ENCODE peak calls at places on chromosomes 5 and 9, in seven cellular contexts. S, P, L, W, Y, D and A are unnamed samples.

GRCh38 chr9:135524130-135524861 is 3.1 kb downstream of the LCN1 start:
- DNase-seq in S (peak), P (no peak), L (no peak), W (no peak), Y (no peak), D (no peak), A (no peak)

GRCh38 chr5:33195431-33196128 is 245.2 kb upstream of the TARS1 start:
- DNase-seq in S (no peak), P (no peak), L (no peak), W (peak), Y (no peak), D (no peak), A (no peak)

GRCh38 chr5:178388381-178389030 is 155.9 kb upstream of the PHYKPL start:
- DNase-seq in S (no peak), P (peak), L (no peak), W (peak), Y (peak), D (no peak), A (peak)

GRCh38 chr5:140791111-140791510 is 3.5 kb upstream of the PCDHA2 start:
- DNase-seq in S (no peak), P (no peak), L (no peak), W (no peak), Y (no peak), D (no peak), A (no peak)

GRCh38 chr5:37553720-37554402 is 174.7 kb downstream of the WDR70 start:
- DNase-seq in S (no peak), P (no peak), L (no peak), W (peak), Y (no peak), D (no peak), A (no peak)

GRCh38 chr9:135215571-135216161 is 128.2 kb downstream of the OLFM1 start:
- DNase-seq in S (peak), P (no peak), L (peak), W (no peak), Y (no peak), D (no peak), A (no peak)

GRCh38 chr9:18452276-18452675 is 21.7 kb upstream of the ADAMTSL1 start:
- DNase-seq in S (no peak), P (no peak), L (no peak), W (no peak), Y (no peak), D (no peak), A (no peak)

GRCh38 chr5:141343242-141343952 is at the start of gene PCDHGA3:
- DNase-seq in S (no peak), P (no peak), L (peak), W (peak), Y (no peak), D (no peak), A (no peak)

GRCh38 chr5:4098226-4098625 is 502.6 kb downstream of the IRX1 start:
- DNase-seq in S (no peak), P (no peak), L (no peak), W (no peak), Y (no peak), D (no peak), A (no peak)

GRCh38 chr5:16600397-16600796 is 16.4 kb downstream of the RETREG1 start:
- DNase-seq in S (no peak), P (peak), L (no peak), W (no peak), Y (peak), D (peak), A (peak)

GRCh38 chr5:129511291-129511690 is 51.2 kb downstream of the ADAMTS19 start:
- DNase-seq in S (no peak), P (no peak), L (no peak), W (no peak), Y (no peak), D (no peak), A (no peak)

GRCh38 chr9:109918359-109919163 is 138.6 kb downstream of the PALM2AKAP2 start:
- DNase-seq in S (no peak), P (no peak), L (peak), W (no peak), Y (no peak), D (no peak), A (no peak)

GRCh38 chr9:115013998-115014397 is 83.6 kb upstream of the TNFSF8 start:
- DNase-seq in S (peak), P (peak), L (peak), W (peak), Y (peak), D (peak), A (no peak)

GRCh38 chr9:136051568-136052432 is 43.3 kb downstream of the NACC2 start:
- DNase-seq in S (peak), P (no peak), L (no peak), W (peak), Y (no peak), D (no peak), A (peak)

GRCh38 chr5:33049298-33049697 is 338.2 kb downstream of the NPR3 start:
- DNase-seq in S (no peak), P (no peak), L (no peak), W (no peak), Y (no peak), D (no peak), A (no peak)

GRCh38 chr5:139636207-139636792 is 11.8 kb upstream of the CXXC5 start:
- DNase-seq in S (no peak), P (no peak), L (peak), W (no peak), Y (no peak), D (no peak), A (peak)

GRCh38 chr5:31823477-31823876 is 184.5 kb downstream of the PDZD2 start:
- DNase-seq in S (no peak), P (no peak), L (no peak), W (no peak), Y (no peak), D (no peak), A (no peak)

GRCh38 chr9:136726631-136727191 is 14.3 kb downstream of the DIPK1B start:
- DNase-seq in S (peak), P (no peak), L (peak), W (peak), Y (no peak), D (no peak), A (no peak)

GRCh38 chr5:132371603-132371994 is 2.1 kb downstream of the SLC22A5 start:
- DNase-seq in S (no peak), P (peak), L (no peak), W (no peak), Y (no peak), D (no peak), A (peak)

GRCh38 chr5:159034083-159034824 is 65.5 kb downstream of the EBF1 start:
- DNase-seq in S (no peak), P (no peak), L (peak), W (no peak), Y (no peak), D (no peak), A (no peak)

GRCh38 chr5:14778789-14779070 is 92.8 kb downstream of the ANKH start:
- DNase-seq in S (no peak), P (no peak), L (no peak), W (no peak), Y (no peak), D (no peak), A (no peak)

GRCh38 chr9:107488400-107489143 is 997 bp downstream of the KLF4 start:
- DNase-seq in S (peak), P (peak), L (peak), W (peak), Y (peak), D (peak), A (peak)

GRCh38 chr5:35902032-35902681 is 36.3 kb downstream of the CAPSL start:
- DNase-seq in S (no peak), P (no peak), L (peak), W (peak), Y (no peak), D (no peak), A (no peak)

GRCh38 chr5:103228588-103228987 is 30.0 kb upstream of the MACIR start:
- DNase-seq in S (no peak), P (no peak), L (peak), W (no peak), Y (no peak), D (no peak), A (no peak)

GRCh38 chr5:66143473-66144073 is 527 bp upstream of the SREK1 start:
- DNase-seq in S (no peak), P (no peak), L (no peak), W (no peak), Y (no peak), D (no peak), A (no peak)

GRCh38 chr9:71737455-71737854 is 30.9 kb downstream of the CEMIP2 start:
- DNase-seq in S (no peak), P (no peak), L (no peak), W (no peak), Y (no peak), D (no peak), A (no peak)

GRCh38 chr5:163619951-163620350 is 114.5 kb downstream of the MAT2B start:
- DNase-seq in S (no peak), P (no peak), L (no peak), W (no peak), Y (no peak), D (no peak), A (no peak)

GRCh38 chr5:85049020-85049419 is 664.3 kb upstream of the EDIL3 start:
- DNase-seq in S (no peak), P (no peak), L (peak), W (peak), Y (no peak), D (no peak), A (no peak)

GRCh38 chr5:88831856-88832255 is 51.1 kb downstream of the MEF2C start:
- DNase-seq in S (no peak), P (no peak), L (no peak), W (no peak), Y (no peak), D (no peak), A (no peak)

GRCh38 chr5:92514901-92515300 is 1066.1 kb downstream of the NR2F1-AS1 start:
- DNase-seq in S (no peak), P (no peak), L (no peak), W (no peak), Y (no peak), D (no peak), A (no peak)

GRCh38 chr5:134437340-134438267 is 25.9 kb upstream of the CDKN2AIPNL start:
- DNase-seq in S (no peak), P (no peak), L (peak), W (peak), Y (no peak), D (no peak), A (no peak)

GRCh38 chr9:128285033-128285784 is 9.1 kb downstream of the SWI5 start:
- DNase-seq in S (no peak), P (no peak), L (no peak), W (no peak), Y (no peak), D (no peak), A (no peak)

GRCh38 chr5:73686912-73687311 is 60.9 kb downstream of the ARHGEF28 start:
- DNase-seq in S (no peak), P (no peak), L (peak), W (no peak), Y (no peak), D (no peak), A (no peak)

GRCh38 chr9:89525673-89526374 is 27.9 kb upstream of the SEMA4D start:
- DNase-seq in S (no peak), P (no peak), L (no peak), W (no peak), Y (no peak), D (no peak), A (no peak)

GRCh38 chr9:4994166-4994890 is 9.3 kb downstream of the JAK2 start:
- DNase-seq in S (no peak), P (no peak), L (no peak), W (no peak), Y (no peak), D (no peak), A (no peak)

GRCh38 chr9:123387686-123388085 is 31.7 kb downstream of the CRB2 start:
- DNase-seq in S (no peak), P (no peak), L (no peak), W (no peak), Y (no peak), D (no peak), A (no peak)

GRCh38 chr5:151155777-151156731 is 1.5 kb downstream of the ANXA6 start:
- DNase-seq in S (no peak), P (peak), L (peak), W (peak), Y (no peak), D (no peak), A (no peak)

GRCh38 chr9:96071245-96072124 is 196.0 kb downstream of the ERCC6L2 start:
- DNase-seq in S (no peak), P (no peak), L (peak), W (peak), Y (no peak), D (no peak), A (no peak)
- TF ChIP-seq CTCF in S (no peak), P (no peak), L (peak), W (peak), Y (peak), D (peak), A (no peak)

GRCh38 chr9:1115370-1115769 is 65.2 kb downstream of the DMRT2 start:
- DNase-seq in S (no peak), P (no peak), L (no peak), W (no peak), Y (no peak), D (no peak), A (no peak)
- TF ChIP-seq CTCF in S (no peak), P (no peak), L (no peak), W (no peak), Y (no peak), D (no peak), A (no peak)

GRCh38 chr9:21856301-21857094 is 54.1 kb downstream of the MTAP start:
- DNase-seq in S (no peak), P (no peak), L (no peak), W (peak), Y (no peak), D (no peak), A (no peak)
- TF ChIP-seq CTCF in S (no peak), P (no peak), L (no peak), W (no peak), Y (no peak), D (no peak), A (no peak)

GRCh38 chr5:153756540-153756939 is 266.1 kb downstream of the GRIA1 start:
- DNase-seq in S (no peak), P (no peak), L (no peak), W (peak), Y (no peak), D (no peak), A (no peak)
- TF ChIP-seq CTCF in S (no peak), P (no peak), L (no peak), W (peak), Y (no peak), D (no peak), A (no peak)

GRCh38 chr9:21395778-21396717 is 10.8 kb upstream of the IFNA2 start:
- DNase-seq in S (peak), P (peak), L (peak), W (no peak), Y (peak), D (peak), A (no peak)
- TF ChIP-seq CTCF in S (peak), P (peak), L (peak), W (peak), Y (peak), D (peak), A (no peak)

DNA sequence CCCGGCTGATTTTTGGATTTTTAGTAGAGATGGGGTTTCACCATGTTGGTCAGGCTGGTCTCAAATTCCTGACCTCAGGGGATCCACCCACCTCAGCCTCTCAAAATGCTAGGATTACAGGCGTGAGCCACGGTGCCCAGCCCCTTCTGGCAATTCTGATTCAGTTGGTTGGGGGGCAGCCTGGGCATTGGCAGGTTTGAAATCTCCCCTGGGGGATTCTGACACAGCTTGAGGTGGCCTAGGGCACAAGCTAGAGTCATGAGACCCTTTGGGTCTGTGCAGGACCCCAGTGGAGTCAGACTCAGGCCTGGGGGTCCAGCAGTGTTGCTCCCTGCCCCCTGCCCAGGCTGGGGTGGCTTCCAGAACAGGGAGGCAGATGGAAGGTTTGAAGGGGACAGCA is 239.8 kb downstream of the PBX3 start:
- DNase-seq in S (peak), P (no peak), L (no peak), W (no peak), Y (no peak), D (no peak), A (peak)
- TF ChIP-seq CTCF in S (no peak), P (no peak), L (no peak), W (no peak), Y (no peak), D (no peak), A (no peak)

DNA sequence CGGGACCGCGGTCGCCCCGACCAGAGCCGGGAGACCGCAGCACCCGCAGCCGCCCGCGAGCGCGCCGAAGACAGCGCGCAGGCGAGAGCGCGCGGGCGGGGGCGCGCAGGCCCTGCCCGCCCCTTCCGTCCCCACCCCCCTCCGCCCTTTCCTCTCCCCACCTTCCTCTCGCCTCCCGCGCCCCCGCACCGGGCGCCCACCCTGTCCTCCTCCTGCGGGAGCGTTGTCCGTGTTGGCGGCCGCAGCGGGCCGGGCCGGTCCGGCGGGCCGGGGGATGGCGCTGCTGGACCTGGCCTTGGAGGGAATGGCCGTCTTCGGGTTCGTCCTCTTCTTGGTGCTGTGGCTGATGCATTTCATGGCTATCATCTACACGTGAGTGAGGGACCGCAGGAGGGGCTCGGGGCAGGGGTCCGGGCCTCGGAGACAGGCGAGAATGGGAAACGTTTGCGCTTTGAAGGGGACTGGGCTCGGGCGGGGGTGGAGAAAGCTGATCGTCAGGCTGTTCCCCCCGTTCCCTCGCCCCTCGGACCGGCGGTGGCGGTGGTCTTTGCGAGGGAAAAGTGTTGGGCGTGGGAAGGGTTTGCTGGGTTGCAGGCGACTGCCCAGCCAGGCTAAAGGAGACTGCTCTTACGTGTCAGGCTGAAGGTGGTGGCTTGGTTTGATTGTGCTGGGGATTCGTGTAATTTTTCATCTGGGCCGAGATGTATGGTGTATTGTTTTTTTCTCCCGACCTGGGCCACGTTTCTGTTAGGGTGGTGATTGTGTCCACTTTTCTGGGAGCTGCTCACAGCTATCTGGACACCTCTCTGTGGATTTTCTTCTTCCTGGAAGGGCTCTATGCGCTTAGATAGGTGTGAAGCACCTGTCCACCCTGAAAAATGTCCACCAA is 572 bp downstream of the UGCG start:
- DNase-seq in S (peak), P (peak), L (no peak), W (no peak), Y (peak), D (peak), A (peak)
- TF ChIP-seq CTCF in S (no peak), P (peak), L (no peak), W (peak), Y (peak), D (no peak), A (no peak)